ENCODE peak calls at places on chromosomes 3 and 15, in nine cellular contexts. H is H1, J is colonic mucosa, F is ascending aorta, I is right cardiac atrium, W is Karpas-422, Q is pancreas, N is GM06990, C is spleen. M is an unnamed sample.
A peak's percentile ranks its signal among the peaks of the same experiment; 100 is the strongest.

GRCh38 chr15:89860851-89861360 is 32.9 kb downstream of the AP3S2 start:
- DNase-seq in H (no peak), J (no peak), F (no peak), I (no peak), W (no peak), Q (no peak), N (no peak), C (no peak), M (no peak)

GRCh38 chr3:66378256-66378655 is 122.6 kb downstream of the LRIG1 start:
- DNase-seq in H (no peak), J (no peak), F (no peak), I (no peak), W (peak; percentile 77), Q (no peak), N (no peak), C (no peak), M (peak; percentile 22)

GRCh38 chr3:134652409-134652831 is 1.6 kb upstream of the KY start:
- DNase-seq in H (peak; percentile 16), J (no peak), F (no peak), I (no peak), W (no peak), Q (peak; percentile 12), N (no peak), C (no peak), M (peak; percentile 5)

GRCh38 chr3:23691343-23691895 is 114.3 kb upstream of the UBE2E1 start:
- DNase-seq in H (no peak), J (no peak), F (no peak), I (no peak), W (no peak), Q (no peak), N (no peak), C (no peak), M (no peak)

GRCh38 chr3:134061401-134061800 is 31.7 kb upstream of the SLCO2A1 start:
- DNase-seq in H (peak; percentile 11), J (no peak), F (no peak), I (no peak), W (no peak), Q (no peak), N (no peak), C (peak; percentile 52), M (no peak)

GRCh38 chr3:112759681-112760080 is 87.0 kb downstream of the CD200R1L start:
- DNase-seq in H (no peak), J (no peak), F (no peak), I (no peak), W (peak; percentile 60), Q (no peak), N (no peak), C (no peak), M (no peak)

GRCh38 chr3:111676177-111677021 is 81.3 kb upstream of the ZBED2 start:
- DNase-seq in H (no peak), J (peak; percentile 88), F (no peak), I (no peak), W (no peak), Q (no peak), N (no peak), C (no peak), M (peak; percentile 23)

GRCh38 chr3:8658326-8659212 is 14.0 kb upstream of the SSUH2 start:
- DNase-seq in H (no peak), J (peak; percentile 34), F (peak; percentile 69), I (peak; percentile 94), W (no peak), Q (peak; percentile 72), N (peak; percentile 79), C (peak; percentile 71), M (peak; percentile 84)

GRCh38 chr3:186097663-186098451 is 11.0 kb downstream of the ETV5 start:
- DNase-seq in H (peak; percentile 84), J (peak; percentile 86), F (no peak), I (peak; percentile 86), W (no peak), Q (peak; percentile 88), N (no peak), C (no peak), M (no peak)

GRCh38 chr15:48388017-48388936 is 57.0 kb downstream of the DUT start:
- DNase-seq in H (peak; percentile 10), J (no peak), F (no peak), I (no peak), W (no peak), Q (no peak), N (no peak), C (no peak), M (no peak)

GRCh38 chr15:84929795-84930371 is 45.4 kb downstream of the SLC28A1 start:
- DNase-seq in H (no peak), J (peak; percentile 78), F (no peak), I (no peak), W (no peak), Q (peak; percentile 64), N (no peak), C (no peak), M (no peak)

GRCh38 chr3:135231646-135232625 is 436.9 kb downstream of the EPHB1 start:
- DNase-seq in H (no peak), J (no peak), F (no peak), I (no peak), W (no peak), Q (no peak), N (no peak), C (no peak), M (no peak)

GRCh38 chr3:124851136-124851535 is 36.0 kb downstream of the ITGB5 start:
- DNase-seq in H (no peak), J (no peak), F (no peak), I (no peak), W (no peak), Q (no peak), N (no peak), C (no peak), M (no peak)

GRCh38 chr15:97014001-97014400 is 683.5 kb downstream of the NR2F2 start:
- DNase-seq in H (no peak), J (no peak), F (no peak), I (no peak), W (no peak), Q (no peak), N (no peak), C (no peak), M (no peak)

GRCh38 chr3:197270558-197271317 is 27.7 kb downstream of the DLG1 start:
- DNase-seq in H (no peak), J (no peak), F (no peak), I (no peak), W (no peak), Q (no peak), N (no peak), C (no peak), M (no peak)

GRCh38 chr15:25783607-25784131 is 79.5 kb downstream of the ATP10A start:
- DNase-seq in H (peak; percentile 95), J (no peak), F (no peak), I (no peak), W (peak; percentile 44), Q (no peak), N (no peak), C (no peak), M (no peak)

GRCh38 chr3:145116769-145117168 is 1044.2 kb downstream of the PLOD2 start:
- DNase-seq in H (no peak), J (no peak), F (no peak), I (no peak), W (no peak), Q (no peak), N (no peak), C (no peak), M (no peak)

GRCh38 chr3:99974989-99975388 is 139.3 kb downstream of the FILIP1L start:
- DNase-seq in H (no peak), J (no peak), F (no peak), I (no peak), W (no peak), Q (no peak), N (no peak), C (no peak), M (no peak)

DNA sequence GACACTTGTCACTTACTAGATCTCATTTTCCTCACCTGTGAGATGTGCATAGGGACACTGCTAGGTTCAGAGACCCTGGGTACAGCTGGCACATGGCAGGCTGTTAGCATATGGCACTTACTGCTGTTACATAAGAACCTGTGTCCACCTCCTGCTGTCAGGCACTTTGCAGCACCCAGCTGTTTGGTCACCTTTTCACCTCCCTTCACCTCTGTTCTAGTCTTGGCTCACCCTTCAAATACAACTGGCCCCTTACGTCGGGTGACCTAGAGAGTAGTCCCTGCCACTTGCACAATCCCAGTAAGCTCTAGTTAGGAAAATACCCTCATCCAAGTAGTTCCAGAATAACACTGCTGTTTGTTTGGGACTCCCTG is 78.3 kb downstream of the ABHD5 start:
- DNase-seq in H (no peak), J (no peak), F (no peak), I (no peak), W (no peak), Q (no peak), N (no peak), C (no peak), M (no peak)
- H3K4me3 ChIP-seq in H (no peak overlapping the region), J (peak overlapping the region; percentile 16), F (peak overlapping the region; percentile 6), I (no peak overlapping the region), W (no peak overlapping the region), Q (peak overlapping the region; percentile 24), N (no peak overlapping the region), C (peak overlapping the region; percentile 49), M (no peak overlapping the region)

GRCh38 chr15:43509002-43509922 is 8.1 kb upstream of the MAP1A start:
- DNase-seq in H (no peak), J (no peak), F (no peak), I (peak; percentile 82), W (peak; percentile 28), Q (no peak), N (no peak), C (no peak), M (no peak)

GRCh38 chr15:43510230-43511011 is 7.0 kb upstream of the MAP1A start:
- DNase-seq in H (peak; percentile 97), J (peak; percentile 98), F (peak; percentile 95), I (peak; percentile 100), W (peak; percentile 100), Q (peak; percentile 99), N (peak; percentile 99), C (peak; percentile 100), M (peak; percentile 99)

GRCh38 chr15:43509923-43510229 is 7.5 kb upstream of the MAP1A start:
- DNase-seq in H (no peak), J (no peak), F (no peak), I (no peak), W (no peak), Q (no peak), N (no peak), C (no peak), M (no peak)

GRCh38 chr15:43505723-43506122 is 11.7 kb upstream of the MAP1A start:
- DNase-seq in H (no peak), J (no peak), F (no peak), I (no peak), W (no peak), Q (no peak), N (no peak), C (no peak), M (no peak)

GRCh38 chr15:43508421-43508820 is 9.0 kb upstream of the MAP1A start:
- DNase-seq in H (no peak), J (no peak), F (no peak), I (no peak), W (no peak), Q (no peak), N (no peak), C (no peak), M (no peak)
- H3K4me3 ChIP-seq in H (no peak overlapping the region), J (no peak overlapping the region), F (no peak overlapping the region), I (no peak overlapping the region), W (no peak overlapping the region), Q (no peak overlapping the region), N (no peak overlapping the region), C (no peak overlapping the region), M (no peak overlapping the region)

GRCh38 chr15:76994971-76995945 is at the start of gene PSTPIP1:
- DNase-seq in H (no peak), J (no peak), F (no peak), I (peak; percentile 88), W (peak; percentile 89), Q (no peak), N (peak; percentile 72), C (peak; percentile 96), M (peak; percentile 81)
- H3K4me3 ChIP-seq in H (no peak within 1 kb of the TSS), J (peak within 1 kb of the TSS; percentile 30), F (peak within 1 kb of the TSS; percentile 29), I (no peak within 1 kb of the TSS), W (peak within 1 kb of the TSS; percentile 82), Q (no peak within 1 kb of the TSS), N (peak within 1 kb of the TSS; percentile 65), C (peak within 1 kb of the TSS; percentile 71), M (peak within 1 kb of the TSS; percentile 55)

GRCh38 chr3:114496021-114496434 is 202.2 kb downstream of the TIGIT start:
- DNase-seq in H (no peak), J (no peak), F (no peak), I (peak; percentile 71), W (no peak), Q (no peak), N (no peak), C (no peak), M (no peak)
- H3K4me3 ChIP-seq in H (no peak overlapping the region), J (no peak overlapping the region), F (no peak overlapping the region), I (no peak overlapping the region), W (no peak overlapping the region), Q (no peak overlapping the region), N (no peak overlapping the region), C (no peak overlapping the region), M (no peak overlapping the region)